ENCODE peak calls at places on chromosomes 6 and 20, in nine cellular contexts. X is MCF 10A; C is HFF-Myc; P is heart right ventricle; V is heart left ventricle; E is CD4-positive, alpha-beta T cell; M is foreskin fibroblast; S is psoas muscle; N is fibroblast of pulmonary artery. Q is an unnamed sample.

GRCh38 chr6:113299526-113299925 is 557.6 kb upstream of the MARCKS start:
- DNase-seq in X (no peak), C (no peak), P (no peak), V (no peak), E (no peak), M (no peak), S (no peak), N (peak; percentile 27), Q (no peak)

GRCh38 chr6:46395530-46395929 is 95.7 kb downstream of the RCAN2 start:
- DNase-seq in X (no peak), C (no peak), P (no peak), V (no peak), E (no peak), M (no peak), S (no peak), N (no peak), Q (no peak)

GRCh38 chr6:166737231-166737630 is 110.2 kb upstream of the RPS6KA2 start:
- DNase-seq in X (no peak), C (no peak), P (no peak), V (no peak), E (no peak), M (no peak), S (no peak), N (no peak), Q (no peak)

GRCh38 chr20:44650777-44651493 is 564 bp downstream of the ADA start:
- DNase-seq in X (peak; percentile 34), C (no peak), P (peak; percentile 55), V (peak; percentile 59), E (peak; percentile 38), M (no peak), S (peak; percentile 42), N (no peak), Q (no peak)

GRCh38 chr6:1554241-1554880 is 55.4 kb upstream of the FOXC1 start:
- DNase-seq in X (no peak), C (no peak), P (no peak), V (no peak), E (no peak), M (no peak), S (no peak), N (no peak), Q (peak; percentile 8)

GRCh38 chr6:133128191-133128590 is 113.0 kb upstream of the EYA4 start:
- DNase-seq in X (no peak), C (no peak), P (no peak), V (peak; percentile 23), E (no peak), M (peak; percentile 80), S (no peak), N (peak; percentile 5), Q (no peak)

GRCh38 chr6:2134559-2134958 is 110.8 kb downstream of the GMDS start:
- DNase-seq in X (no peak), C (no peak), P (no peak), V (no peak), E (no peak), M (no peak), S (no peak), N (no peak), Q (no peak)

GRCh38 chr6:169371344-169372144 is 117.9 kb upstream of the THBS2 start:
- DNase-seq in X (peak; percentile 22), C (peak; percentile 16), P (no peak), V (no peak), E (no peak), M (peak; percentile 55), S (no peak), N (peak; percentile 26), Q (peak; percentile 20)

GRCh38 chr6:31352497-31353368 is 4.2 kb downstream of the HLA-B start:
- DNase-seq in X (no peak), C (no peak), P (no peak), V (no peak), E (peak; percentile 29), M (no peak), S (no peak), N (no peak), Q (no peak)

GRCh38 chr6:170108456-170108855 is 182.4 kb downstream of the DLL1 start:
- DNase-seq in X (no peak), C (no peak), P (no peak), V (peak; percentile 18), E (no peak), M (no peak), S (no peak), N (no peak), Q (no peak)

GRCh38 chr6:50655848-50656453 is 57.4 kb upstream of the TFAP2D start:
- DNase-seq in X (peak; percentile 32), C (no peak), P (no peak), V (no peak), E (no peak), M (no peak), S (no peak), N (peak; percentile 7), Q (peak; percentile 10)

GRCh38 chr20:17807670-17808069 is 107.9 kb downstream of the BANF2 start:
- DNase-seq in X (no peak), C (no peak), P (no peak), V (no peak), E (no peak), M (peak; percentile 49), S (no peak), N (no peak), Q (no peak)

GRCh38 chr20:24648919-24649318 is 179.5 kb downstream of the SYNDIG1 start:
- DNase-seq in X (no peak), C (no peak), P (no peak), V (no peak), E (no peak), M (no peak), S (no peak), N (no peak), Q (no peak)

GRCh38 chr20:43915209-43916072 is 789 bp downstream of the TOX2 start:
- DNase-seq in X (no peak), C (no peak), P (peak; percentile 31), V (no peak), E (peak; percentile 21), M (no peak), S (no peak), N (peak; percentile 33), Q (no peak)

GRCh38 chr6:31680841-31681671 is at the start of gene LY6G5C:
- DNase-seq in X (peak; percentile 81), C (no peak), P (peak; percentile 79), V (peak; percentile 85), E (peak; percentile 47), M (peak; percentile 90), S (peak; percentile 82), N (peak; percentile 94), Q (peak; percentile 84)

GRCh38 chr20:23125159-23125558 is 39.0 kb upstream of the CD93 start:
- DNase-seq in X (no peak), C (no peak), P (no peak), V (no peak), E (no peak), M (no peak), S (no peak), N (no peak), Q (no peak)
- TF ChIP-seq CTCF in X (no peak), C (no peak), P (no peak), V (no peak), E (no peak), M (no peak), S (no peak), N (no peak), Q (no peak)

GRCh38 chr6:33983109-33983475 is 162.8 kb downstream of the GRM4 start:
- DNase-seq in X (peak; percentile 31), C (no peak), P (no peak), V (no peak), E (no peak), M (no peak), S (no peak), N (no peak), Q (no peak)
- TF ChIP-seq CTCF in X (no peak), C (peak; percentile 9), P (peak; percentile 7), V (no peak), E (no peak), M (no peak), S (no peak), N (no peak), Q (no peak)

GRCh38 chr6:36245572-36246031 is 24.3 kb upstream of the PNPLA1 start:
- DNase-seq in X (no peak), C (no peak), P (no peak), V (no peak), E (no peak), M (no peak), S (no peak), N (no peak), Q (no peak)
- TF ChIP-seq CTCF in X (no peak), C (peak; percentile 22), P (no peak), V (no peak), E (no peak), M (no peak), S (no peak), N (peak; percentile 16), Q (no peak)

DNA sequence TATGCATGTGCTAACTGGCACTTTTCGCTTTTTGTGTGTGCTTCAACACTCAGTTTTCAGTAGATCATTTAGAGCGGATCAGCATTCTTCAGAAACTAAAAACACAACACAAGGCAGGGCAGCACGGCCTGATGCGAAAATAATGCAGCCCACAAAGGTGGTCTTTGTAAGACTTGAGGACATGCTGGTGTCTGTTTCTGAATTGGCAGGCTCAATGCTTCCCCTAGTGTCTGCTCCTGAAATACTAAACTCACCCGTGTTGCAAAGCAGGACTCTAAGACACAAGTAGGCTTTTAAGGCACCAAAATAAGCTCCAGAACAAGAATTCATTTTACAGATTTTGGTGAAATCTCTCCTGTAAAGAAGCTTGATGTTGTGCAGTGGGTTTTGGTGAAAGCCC is 676.5 kb downstream of the TENT5A start:
- DNase-seq in X (peak; percentile 17), C (no peak), P (no peak), V (no peak), E (no peak), M (no peak), S (no peak), N (peak; percentile 31), Q (no peak)
- TF ChIP-seq CTCF in X (peak; percentile 19), C (peak; percentile 63), P (peak; percentile 42), V (peak; percentile 29), E (no peak), M (peak; percentile 58), S (peak; percentile 16), N (peak; percentile 69), Q (peak; percentile 32)

GRCh38 chr6:157017022-157017421 is 239.8 kb downstream of the ARID1B start:
- DNase-seq in X (no peak), C (no peak), P (no peak), V (no peak), E (no peak), M (no peak), S (no peak), N (no peak), Q (no peak)

GRCh38 chr6:157020398-157021266 is 243.5 kb downstream of the ARID1B start:
- DNase-seq in X (peak; percentile 60), C (peak; percentile 26), P (peak; percentile 62), V (peak; percentile 68), E (peak; percentile 48), M (peak; percentile 47), S (peak; percentile 58), N (peak; percentile 67), Q (peak; percentile 65)

GRCh38 chr6:157019733-157020132 is 242.6 kb downstream of the ARID1B start:
- DNase-seq in X (no peak), C (no peak), P (no peak), V (no peak), E (no peak), M (no peak), S (no peak), N (peak; percentile 25), Q (no peak)

GRCh38 chr6:157017861-157018260 is 240.7 kb downstream of the ARID1B start:
- DNase-seq in X (peak; percentile 48), C (no peak), P (no peak), V (no peak), E (no peak), M (no peak), S (no peak), N (peak; percentile 37), Q (no peak)

GRCh38 chr6:157019115-157019628 is 242.0 kb downstream of the ARID1B start:
- DNase-seq in X (no peak), C (no peak), P (no peak), V (no peak), E (no peak), M (no peak), S (no peak), N (no peak), Q (no peak)
- TF ChIP-seq CTCF in X (no peak), C (no peak), P (no peak), V (no peak), E (no peak), M (no peak), S (no peak), N (no peak), Q (no peak)